ENCODE peak calls at places on chromosomes 13 and 19, in five cellular contexts. T, H, X, Q and K are unnamed samples.

GRCh38 chr13:44243198-44243852 is 130.3 kb upstream of the SERP2 start:
- DNase-seq in T (peak), H (no peak), X (peak), Q (peak), K (no peak)

GRCh38 chr13:29569253-29570057 is 26.0 kb downstream of the SLC7A1 start:
- DNase-seq in T (no peak), H (no peak), X (no peak), Q (no peak), K (no peak)

GRCh38 chr13:40059540-40060232 is 404.2 kb downstream of the COG6 start:
- DNase-seq in T (no peak), H (no peak), X (peak), Q (no peak), K (peak)

GRCh38 chr13:29319451-29319850 is 276.0 kb downstream of the SLC7A1 start:
- DNase-seq in T (no peak), H (no peak), X (no peak), Q (no peak), K (no peak)

GRCh38 chr19:2428027-2428690 is 773 bp upstream of the TIMM13 start:
- DNase-seq in T (peak), H (no peak), X (peak), Q (no peak), K (no peak)

GRCh38 chr13:108495686-108496363 is 133.6 kb upstream of the MYO16 start:
- DNase-seq in T (peak), H (no peak), X (no peak), Q (peak), K (no peak)

GRCh38 chr19:57512845-57513244 is 13.1 kb downstream of the ZNF773 start:
- DNase-seq in T (no peak), H (no peak), X (peak), Q (no peak), K (no peak)

GRCh38 chr19:4061178-4061682 is 5.5 kb downstream of the ZBTB7A start:
- DNase-seq in T (no peak), H (peak), X (peak), Q (no peak), K (no peak)

GRCh38 chr13:19643652-19644051 is 10.2 kb downstream of the MPHOSPH8 start:
- DNase-seq in T (no peak), H (no peak), X (no peak), Q (no peak), K (no peak)

GRCh38 chr19:10817291-10818038 is 18.5 kb downstream of the TMED1 start:
- DNase-seq in T (peak), H (peak), X (peak), Q (peak), K (no peak)

GRCh38 chr13:95536629-95537241 is 15.8 kb upstream of the CLDN10 start:
- DNase-seq in T (no peak), H (no peak), X (peak), Q (peak), K (no peak)

GRCh38 chr13:77521595-77522367 is 13.7 kb upstream of the SCEL start:
- DNase-seq in T (no peak), H (no peak), X (peak), Q (no peak), K (peak)

GRCh38 chr19:628168-628567 is 5.2 kb downstream of the POLRMT start:
- DNase-seq in T (no peak), H (no peak), X (no peak), Q (no peak), K (no peak)

GRCh38 chr13:39803156-39803555 is 147.7 kb downstream of the COG6 start:
- DNase-seq in T (no peak), H (no peak), X (no peak), Q (no peak), K (peak)

GRCh38 chr19:17088552-17088951 is 13.0 kb downstream of the MYO9B start:
- DNase-seq in T (no peak), H (no peak), X (no peak), Q (peak), K (no peak)
- H3K27ac ChIP-seq in T (peak), H (no peak), X (no peak), Q (peak), K (no peak)

DNA sequence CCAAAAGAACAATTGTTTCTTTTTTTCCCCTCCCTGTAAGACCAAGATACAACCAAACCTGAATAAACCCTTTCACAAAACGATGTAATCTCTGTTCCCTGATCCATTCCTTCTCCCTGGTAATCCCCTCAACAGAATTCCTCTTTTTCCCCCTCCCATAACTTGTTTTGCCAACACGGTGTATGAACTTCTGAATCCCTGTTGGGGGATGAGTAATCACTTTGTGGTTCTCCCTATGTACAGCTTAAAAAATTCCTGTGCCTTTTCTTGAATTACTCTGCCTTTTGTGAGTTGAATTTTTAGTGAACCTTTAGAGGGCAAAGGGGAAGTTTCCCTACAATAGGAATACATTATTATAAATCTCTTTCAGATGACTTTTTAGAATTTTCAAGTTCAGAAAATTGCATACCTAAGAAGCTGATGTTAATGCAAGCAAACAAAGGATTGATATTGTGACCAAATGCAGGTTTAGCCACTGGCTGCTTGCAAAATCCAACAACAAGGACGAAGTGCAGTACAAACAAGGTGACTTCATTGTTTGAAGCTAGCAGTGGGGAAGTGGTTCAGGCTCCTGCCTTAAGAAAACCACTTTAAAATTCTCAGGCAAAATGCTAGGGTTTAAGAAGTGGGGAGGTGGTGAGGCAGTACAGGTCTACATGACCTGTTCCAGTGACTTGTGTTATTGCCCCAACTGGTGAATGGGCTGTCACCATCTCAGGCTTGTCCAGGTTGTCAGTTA is 15.0 kb upstream of the EPSTI1 start:
- DNase-seq in T (no peak), H (no peak), X (peak), Q (peak), K (no peak)
- H3K27ac ChIP-seq in T (peak), H (no peak), X (no peak), Q (peak), K (peak)

DNA sequence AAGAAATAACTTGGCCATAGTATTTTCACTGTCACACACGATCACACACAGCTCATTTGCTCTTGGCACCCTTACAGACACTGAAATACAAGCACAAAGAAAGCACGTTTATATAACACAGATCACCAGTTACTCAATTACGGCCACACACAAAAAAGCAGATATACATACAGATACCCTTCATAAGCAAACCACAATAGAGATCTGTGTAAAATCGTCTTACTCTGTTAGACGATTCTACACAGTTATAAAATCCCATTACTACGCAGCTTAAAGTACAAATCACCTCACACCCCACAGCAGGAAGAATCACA is 661 bp upstream of the ZNF420 start:
- DNase-seq in T (no peak), H (no peak), X (no peak), Q (no peak), K (no peak)
- H3K27ac ChIP-seq in T (no peak), H (peak), X (peak), Q (no peak), K (peak)

DNA sequence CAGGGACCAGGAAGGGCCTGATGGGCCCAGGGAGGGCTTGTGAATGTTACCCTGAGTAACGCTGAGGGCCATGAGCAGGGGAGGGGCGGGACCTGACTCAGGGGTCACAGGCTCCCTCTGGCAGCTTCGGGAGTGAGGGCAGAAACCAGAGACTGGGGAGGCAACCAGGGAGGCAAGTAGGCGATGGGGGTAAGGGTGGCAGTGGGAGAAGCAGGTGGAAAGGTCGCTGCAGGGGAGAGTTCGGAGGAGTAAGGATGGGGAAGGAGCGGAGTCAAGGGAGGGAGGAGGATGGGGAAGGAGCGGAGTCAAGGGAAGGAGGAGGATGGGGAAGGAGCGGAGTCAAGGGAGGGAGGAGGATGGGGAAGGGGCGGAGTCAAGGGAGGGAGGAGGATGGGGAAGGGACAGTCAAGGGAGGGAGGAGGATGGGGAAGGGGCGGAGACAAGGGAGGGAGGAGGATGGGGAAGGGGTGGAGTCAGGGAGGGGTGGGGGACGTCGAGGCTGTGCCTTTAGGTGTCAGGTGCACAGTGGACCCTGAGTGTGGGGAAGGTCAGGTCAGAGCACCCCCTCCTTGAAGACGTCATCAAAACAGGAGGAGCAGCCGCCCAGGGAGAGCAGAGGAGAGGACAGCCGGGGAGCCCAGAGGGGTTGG is 15.5 kb upstream of the B3GNT3 start:
- DNase-seq in T (no peak), H (no peak), X (peak), Q (no peak), K (no peak)
- H3K27ac ChIP-seq in T (no peak), H (no peak), X (no peak), Q (no peak), K (no peak)

GRCh38 chr13:114123448-114123847 is 9.0 kb downstream of the RASA3 start:
- DNase-seq in T (no peak), H (no peak), X (no peak), Q (no peak), K (no peak)
- H3K27ac ChIP-seq in T (no peak), H (no peak), X (no peak), Q (no peak), K (no peak)

GRCh38 chr13:79483302-79483701 is 2.3 kb downstream of the NDFIP2 start:
- DNase-seq in T (peak), H (no peak), X (peak), Q (peak), K (no peak)
- H3K27ac ChIP-seq in T (peak), H (no peak), X (peak), Q (peak), K (peak)

GRCh38 chr13:92346046-92346445 is 880.6 kb upstream of the GPC6 start:
- DNase-seq in T (no peak), H (no peak), X (no peak), Q (no peak), K (no peak)
- H3K27ac ChIP-seq in T (no peak), H (no peak), X (no peak), Q (no peak), K (no peak)